ENCODE peak calls at places on chromosome 12, in six cellular contexts. One of them, this sample, is unnamed.

GRCh38 chr12:130511285-130511684 is 173.6 kb downstream of the PIWIL1 start:
- DNase-seq in ovary: no peak
- DNase-seq in brain microvascular endothelial cell: no peak
- DNase-seq in endodermal cell: no peak
- DNase-seq in Peyer's patch: no peak
- DNase-seq in astrocyte: no peak
- DNase-seq in this sample: no peak

GRCh38 chr12:33757701-33758100 is 264.6 kb upstream of the ALG10 start:
- DNase-seq in ovary: no peak
- DNase-seq in brain microvascular endothelial cell: no peak
- DNase-seq in endodermal cell: no peak
- DNase-seq in Peyer's patch: no peak
- DNase-seq in astrocyte: no peak
- DNase-seq in this sample: no peak

GRCh38 chr12:49131973-49132461 is 822 bp upstream of the TUBA1B start:
- DNase-seq in ovary: no peak
- DNase-seq in brain microvascular endothelial cell: no peak
- DNase-seq in endodermal cell: no peak
- DNase-seq in Peyer's patch: no peak
- DNase-seq in astrocyte: peak
- DNase-seq in this sample: peak

GRCh38 chr12:56119361-56119796 is 1.3 kb downstream of the ZC3H10 start:
- DNase-seq in ovary: peak
- DNase-seq in brain microvascular endothelial cell: peak
- DNase-seq in endodermal cell: peak
- DNase-seq in Peyer's patch: peak
- DNase-seq in astrocyte: peak
- DNase-seq in this sample: peak

GRCh38 chr12:98405795-98406366 is 109.5 kb upstream of the TMPO start:
- DNase-seq in ovary: no peak
- DNase-seq in brain microvascular endothelial cell: no peak
- DNase-seq in endodermal cell: no peak
- DNase-seq in Peyer's patch: no peak
- DNase-seq in astrocyte: no peak
- DNase-seq in this sample: no peak

GRCh38 chr12:65414526-65414925 is 136.0 kb downstream of the MSRB3 start:
- DNase-seq in ovary: no peak
- DNase-seq in brain microvascular endothelial cell: no peak
- DNase-seq in endodermal cell: no peak
- DNase-seq in Peyer's patch: no peak
- DNase-seq in astrocyte: no peak
- DNase-seq in this sample: no peak

GRCh38 chr12:46933947-46934346 is 108.2 kb upstream of the SLC38A4 start:
- DNase-seq in ovary: no peak
- DNase-seq in brain microvascular endothelial cell: peak
- DNase-seq in endodermal cell: no peak
- DNase-seq in Peyer's patch: no peak
- DNase-seq in astrocyte: peak
- DNase-seq in this sample: no peak

GRCh38 chr12:6341439-6342139 is at the start of gene TNFRSF1A:
- DNase-seq in ovary: peak
- DNase-seq in brain microvascular endothelial cell: peak
- DNase-seq in endodermal cell: peak
- DNase-seq in Peyer's patch: peak
- DNase-seq in astrocyte: peak
- DNase-seq in this sample: no peak

GRCh38 chr12:104656921-104657320 is 200.2 kb downstream of the CHST11 start:
- DNase-seq in ovary: no peak
- DNase-seq in brain microvascular endothelial cell: no peak
- DNase-seq in endodermal cell: no peak
- DNase-seq in Peyer's patch: no peak
- DNase-seq in astrocyte: no peak
- DNase-seq in this sample: no peak

GRCh38 chr12:45192041-45192695 is 23.7 kb upstream of the ANO6 start:
- DNase-seq in ovary: no peak
- DNase-seq in brain microvascular endothelial cell: peak
- DNase-seq in endodermal cell: no peak
- DNase-seq in Peyer's patch: no peak
- DNase-seq in astrocyte: peak
- DNase-seq in this sample: peak

GRCh38 chr12:119486599-119487154 is 106.9 kb upstream of the TMEM233 start:
- DNase-seq in ovary: no peak
- DNase-seq in brain microvascular endothelial cell: no peak
- DNase-seq in endodermal cell: peak
- DNase-seq in Peyer's patch: no peak
- DNase-seq in astrocyte: no peak
- DNase-seq in this sample: no peak

GRCh38 chr12:104694711-104695110 is 238.0 kb downstream of the CHST11 start:
- DNase-seq in ovary: no peak
- DNase-seq in brain microvascular endothelial cell: no peak
- DNase-seq in endodermal cell: peak
- DNase-seq in Peyer's patch: no peak
- DNase-seq in astrocyte: no peak
- DNase-seq in this sample: no peak

GRCh38 chr12:49231881-49232650 is 32.8 kb upstream of the TUBA1C start:
- DNase-seq in ovary: no peak
- DNase-seq in brain microvascular endothelial cell: no peak
- DNase-seq in endodermal cell: peak
- DNase-seq in Peyer's patch: no peak
- DNase-seq in astrocyte: peak
- DNase-seq in this sample: no peak

GRCh38 chr12:46567667-46568066 is 195.1 kb upstream of the SLC38A2 start:
- DNase-seq in ovary: no peak
- DNase-seq in brain microvascular endothelial cell: no peak
- DNase-seq in endodermal cell: no peak
- DNase-seq in Peyer's patch: no peak
- DNase-seq in astrocyte: no peak
- DNase-seq in this sample: no peak

GRCh38 chr12:69966839-69967238 is 141.8 kb downstream of the MYRFL start:
- DNase-seq in ovary: no peak
- DNase-seq in brain microvascular endothelial cell: peak
- DNase-seq in endodermal cell: no peak
- DNase-seq in Peyer's patch: no peak
- DNase-seq in astrocyte: peak
- DNase-seq in this sample: no peak

GRCh38 chr12:16019131-16019530 is 108.0 kb downstream of the DERA start:
- DNase-seq in ovary: no peak
- DNase-seq in brain microvascular endothelial cell: no peak
- DNase-seq in endodermal cell: no peak
- DNase-seq in Peyer's patch: no peak
- DNase-seq in astrocyte: peak
- DNase-seq in this sample: no peak

GRCh38 chr12:83979785-83980184 is 932.8 kb downstream of the SLC6A15 start:
- DNase-seq in ovary: no peak
- DNase-seq in brain microvascular endothelial cell: no peak
- DNase-seq in endodermal cell: no peak
- DNase-seq in Peyer's patch: no peak
- DNase-seq in astrocyte: no peak
- DNase-seq in this sample: no peak

GRCh38 chr12:33628087-33628486 is 188.5 kb upstream of the SYT10 start:
- DNase-seq in ovary: no peak
- DNase-seq in brain microvascular endothelial cell: no peak
- DNase-seq in endodermal cell: no peak
- DNase-seq in Peyer's patch: no peak
- DNase-seq in astrocyte: no peak
- DNase-seq in this sample: no peak

GRCh38 chr12:90280033-90280432 is 571.4 kb upstream of the ATP2B1 start:
- DNase-seq in ovary: no peak
- DNase-seq in brain microvascular endothelial cell: peak
- DNase-seq in endodermal cell: no peak
- DNase-seq in Peyer's patch: no peak
- DNase-seq in astrocyte: peak
- DNase-seq in this sample: no peak

GRCh38 chr12:52249041-52249461 is 16.0 kb downstream of the KRT7 start:
- DNase-seq in ovary: peak
- DNase-seq in brain microvascular endothelial cell: no peak
- DNase-seq in endodermal cell: peak
- DNase-seq in Peyer's patch: no peak
- DNase-seq in astrocyte: no peak
- DNase-seq in this sample: no peak

GRCh38 chr12:12927211-12928079 is 24.5 kb downstream of the GPRC5D start:
- DNase-seq in ovary: peak
- DNase-seq in brain microvascular endothelial cell: no peak
- DNase-seq in endodermal cell: no peak
- DNase-seq in Peyer's patch: peak
- DNase-seq in astrocyte: no peak
- DNase-seq in this sample: no peak

GRCh38 chr12:128449146-128449894 is 182.3 kb downstream of the TMEM132C start:
- DNase-seq in ovary: no peak
- DNase-seq in brain microvascular endothelial cell: no peak
- DNase-seq in endodermal cell: no peak
- DNase-seq in Peyer's patch: no peak
- DNase-seq in astrocyte: no peak
- DNase-seq in this sample: no peak

GRCh38 chr12:76337583-76337982 is 10.6 kb downstream of the BBS10 start:
- DNase-seq in ovary: no peak
- DNase-seq in brain microvascular endothelial cell: peak
- DNase-seq in endodermal cell: no peak
- DNase-seq in Peyer's patch: no peak
- DNase-seq in astrocyte: peak
- DNase-seq in this sample: no peak

GRCh38 chr12:4164591-4165558 is 108.7 kb upstream of the CCND2 start:
- DNase-seq in ovary: no peak
- DNase-seq in brain microvascular endothelial cell: peak
- DNase-seq in endodermal cell: peak
- DNase-seq in Peyer's patch: peak
- DNase-seq in astrocyte: peak
- DNase-seq in this sample: peak

GRCh38 chr12:55982319-55982936 is 8.6 kb downstream of the RAB5B start:
- DNase-seq in ovary: no peak
- DNase-seq in brain microvascular endothelial cell: no peak
- DNase-seq in endodermal cell: no peak
- DNase-seq in Peyer's patch: peak
- DNase-seq in astrocyte: no peak
- DNase-seq in this sample: no peak

GRCh38 chr12:118537481-118537917 is 161.1 kb downstream of the SUDS3 start:
- DNase-seq in ovary: no peak
- DNase-seq in brain microvascular endothelial cell: no peak
- DNase-seq in endodermal cell: no peak
- DNase-seq in Peyer's patch: no peak
- DNase-seq in astrocyte: no peak
- DNase-seq in this sample: no peak

GRCh38 chr12:103978384-103978982 is 12.8 kb downstream of the TDG start:
- DNase-seq in ovary: no peak
- DNase-seq in brain microvascular endothelial cell: no peak
- DNase-seq in endodermal cell: no peak
- DNase-seq in Peyer's patch: no peak
- DNase-seq in astrocyte: no peak
- DNase-seq in this sample: no peak

GRCh38 chr12:114682920-114683708 is 861 bp downstream of the TBX3 start:
- DNase-seq in ovary: peak
- DNase-seq in brain microvascular endothelial cell: no peak
- DNase-seq in endodermal cell: peak
- DNase-seq in Peyer's patch: no peak
- DNase-seq in astrocyte: no peak
- DNase-seq in this sample: no peak

DNA sequence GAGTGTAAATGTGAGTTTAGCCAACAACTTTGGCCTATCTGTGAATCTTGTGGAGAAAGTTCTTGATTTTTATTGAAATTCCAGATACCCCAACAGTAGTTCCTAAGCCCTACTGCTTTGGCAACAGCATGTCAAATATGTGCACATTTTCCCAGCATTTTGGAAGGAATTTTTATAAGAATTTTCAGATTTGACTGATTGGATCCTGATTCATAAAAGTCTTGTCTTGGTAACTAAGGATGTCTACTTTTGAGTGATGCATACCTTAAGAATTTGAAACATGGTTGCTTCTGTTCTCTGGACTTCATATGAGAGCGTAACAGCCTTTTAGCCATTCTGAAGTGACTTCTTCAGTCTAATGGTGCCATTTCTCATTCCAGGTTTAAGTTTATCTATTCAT is 106.7 kb downstream of the ANO4 start:
- DNase-seq in ovary: no peak
- DNase-seq in brain microvascular endothelial cell: no peak
- DNase-seq in endodermal cell: no peak
- DNase-seq in Peyer's patch: no peak
- DNase-seq in astrocyte: peak
- DNase-seq in this sample: no peak
- TF ChIP-seq CTCF in ovary: no peak
- TF ChIP-seq CTCF in brain microvascular endothelial cell: no peak
- TF ChIP-seq CTCF in endodermal cell: no peak
- TF ChIP-seq CTCF in Peyer's patch: no peak
- TF ChIP-seq CTCF in astrocyte: no peak
- TF ChIP-seq CTCF in this sample: no peak

DNA sequence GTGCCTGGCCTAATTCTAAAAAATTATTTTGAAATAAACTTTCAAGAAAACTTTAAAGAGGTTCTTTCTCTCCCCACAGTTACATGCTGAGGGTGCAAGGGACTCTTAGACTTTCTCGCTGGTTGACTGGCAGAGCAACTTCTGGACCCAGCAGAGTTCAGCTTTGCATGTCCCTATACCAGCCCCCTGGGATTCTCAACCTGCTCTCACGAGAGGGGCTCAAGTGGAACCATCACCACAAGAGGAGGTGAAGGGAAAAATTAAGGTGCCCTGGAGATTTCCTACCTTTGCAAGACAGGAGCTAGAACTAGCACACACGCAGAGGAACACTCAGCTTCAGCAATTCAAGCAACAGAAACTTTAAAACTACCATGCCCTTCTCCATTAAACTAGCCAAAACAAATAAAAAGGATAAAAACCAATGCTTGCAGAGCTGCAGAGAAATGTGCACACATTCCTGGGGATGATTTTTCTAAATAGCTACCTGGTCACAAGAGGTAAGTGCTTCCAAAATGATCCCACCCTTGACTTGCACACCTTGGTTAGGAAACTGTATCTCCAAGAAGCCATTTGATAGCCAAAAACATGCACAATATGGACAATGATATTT is 2.5 kb downstream of the HVCN1 start:
- DNase-seq in ovary: no peak
- DNase-seq in brain microvascular endothelial cell: no peak
- DNase-seq in endodermal cell: no peak
- DNase-seq in Peyer's patch: no peak
- DNase-seq in astrocyte: no peak
- DNase-seq in this sample: no peak
- H3K4me3 ChIP-seq in ovary: no peak
- H3K4me3 ChIP-seq in brain microvascular endothelial cell: no peak
- H3K4me3 ChIP-seq in endodermal cell: no peak
- H3K4me3 ChIP-seq in Peyer's patch: no peak
- H3K4me3 ChIP-seq in astrocyte: no peak
- H3K4me3 ChIP-seq in this sample: no peak

GRCh38 chr12:42957136-42957535 is 367.6 kb upstream of the PRICKLE1 start:
- DNase-seq in ovary: no peak
- DNase-seq in brain microvascular endothelial cell: no peak
- DNase-seq in endodermal cell: no peak
- DNase-seq in Peyer's patch: no peak
- DNase-seq in astrocyte: no peak
- DNase-seq in this sample: no peak
- TF ChIP-seq CTCF in ovary: no peak
- TF ChIP-seq CTCF in brain microvascular endothelial cell: no peak
- TF ChIP-seq CTCF in endodermal cell: no peak
- TF ChIP-seq CTCF in Peyer's patch: no peak
- TF ChIP-seq CTCF in astrocyte: no peak
- TF ChIP-seq CTCF in this sample: no peak

DNA sequence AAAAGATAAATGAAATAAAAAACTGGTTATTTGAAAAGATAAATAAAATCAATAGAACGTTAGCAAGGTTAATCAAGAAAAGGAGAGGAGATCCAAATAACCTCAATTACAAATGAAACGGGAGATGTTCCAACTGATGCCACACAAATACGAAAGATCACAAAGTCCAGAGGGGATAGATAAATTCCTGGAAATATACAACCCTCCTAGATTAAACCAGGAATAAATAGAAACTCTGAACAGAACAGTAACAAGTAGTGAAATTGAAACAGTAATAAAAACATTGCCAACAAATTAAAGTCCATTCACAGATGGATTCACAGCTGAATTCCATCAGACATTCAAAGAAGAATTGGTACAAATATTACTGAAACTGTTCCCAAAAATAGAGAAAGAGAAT is 12.4 kb downstream of the CLEC1A start:
- DNase-seq in ovary: no peak
- DNase-seq in brain microvascular endothelial cell: no peak
- DNase-seq in endodermal cell: no peak
- DNase-seq in Peyer's patch: no peak
- DNase-seq in astrocyte: no peak
- DNase-seq in this sample: no peak
- H3K4me3 ChIP-seq in ovary: no peak
- H3K4me3 ChIP-seq in brain microvascular endothelial cell: no peak
- H3K4me3 ChIP-seq in endodermal cell: no peak
- H3K4me3 ChIP-seq in Peyer's patch: no peak
- H3K4me3 ChIP-seq in astrocyte: no peak
- H3K4me3 ChIP-seq in this sample: no peak